ENCODE peak calls at places on chromosomes 6 and 20, in nine cellular contexts. K is progenitor cell of endocrine pancreas, W is nephron progenitor cell, H is lung, L is AG10803, V is ovary, O is heart left ventricle, Q is BE2C, G is breast epithelium. J is an unnamed sample.

GRCh38 chr20:32522775-32523612 is 62.1 kb downstream of the NOL4L start:
- DNase-seq in Q (peak; percentile 87), O (peak; percentile 32), L (peak; percentile 21), K (no peak), W (no peak), V (no peak), H (no peak), G (no peak), J (no peak)

GRCh38 chr6:22290045-22290444 is 6.8 kb downstream of the PRL start:
- DNase-seq in Q (no peak), L (no peak), O (no peak), W (no peak), G (no peak), H (no peak), K (no peak), V (no peak), J (no peak)

GRCh38 chr20:44200371-44200770 is 10.2 kb downstream of the OSER1 start:
- DNase-seq in G (no peak), H (no peak), L (no peak), Q (no peak), W (no peak), O (no peak), K (no peak), V (no peak), J (no peak)

GRCh38 chr6:147506704-147507114 is 1.8 kb upstream of the SAMD5 start:
- DNase-seq in K (peak; percentile 75), L (peak; percentile 29), H (peak; percentile 69), G (no peak), Q (peak; percentile 82), V (peak; percentile 83), W (peak; percentile 86), O (peak; percentile 73), J (peak; percentile 85)

GRCh38 chr6:5501837-5502236 is 240.5 kb downstream of the FARS2 start:
- DNase-seq in Q (no peak), K (peak; percentile 20), L (no peak), O (peak; percentile 40), G (no peak), V (no peak), H (no peak), W (no peak), J (no peak)

GRCh38 chr6:41734666-41735426 is 562 bp downstream of the TFEB start:
- DNase-seq in Q (peak; percentile 84), G (peak; percentile 75), O (peak; percentile 91), V (peak; percentile 81), H (peak; percentile 80), W (peak; percentile 72), K (no peak), L (peak; percentile 74), J (peak; percentile 66)

GRCh38 chr20:33685328-33686007 is 717 bp downstream of the E2F1 start:
- DNase-seq in K (peak; percentile 50), G (no peak), H (no peak), L (no peak), V (no peak), O (no peak), W (no peak), Q (peak; percentile 92), J (no peak)

GRCh38 chr20:32563311-32564272 is 21.5 kb downstream of the NOL4L start:
- DNase-seq in V (no peak), Q (no peak), W (no peak), G (no peak), K (no peak), L (no peak), H (no peak), O (no peak), J (no peak)

GRCh38 chr20:16574656-16575355 is 1.6 kb upstream of the KIF16B start:
- DNase-seq in K (peak; percentile 61), V (peak; percentile 81), G (peak; percentile 87), H (peak; percentile 87), W (peak; percentile 87), O (peak; percentile 93), L (peak; percentile 75), Q (peak; percentile 91), J (peak; percentile 67)

GRCh38 chr6:22598386-22598785 is 29.0 kb downstream of the HDGFL1 start:
- DNase-seq in O (no peak), K (no peak), Q (no peak), V (no peak), L (no peak), H (no peak), G (no peak), W (no peak), J (no peak)

GRCh38 chr6:137571854-137572253 is 77.7 kb upstream of the OLIG3 start:
- DNase-seq in K (no peak), Q (peak; percentile 42), O (no peak), G (no peak), V (no peak), W (peak; percentile 52), H (peak; percentile 38), L (peak; percentile 6), J (peak; percentile 63)

GRCh38 chr6:167795874-167796667 is 30.6 kb upstream of the AFDN start:
- DNase-seq in K (no peak), V (no peak), H (peak; percentile 48), W (no peak), G (peak; percentile 75), L (no peak), O (peak; percentile 81), Q (no peak), J (no peak)

GRCh38 chr6:31042801-31043200 is 32.5 kb downstream of the MUC22 start:
- DNase-seq in O (peak; percentile 48), V (no peak), G (peak; percentile 58), W (peak; percentile 37), Q (peak; percentile 28), H (peak; percentile 73), L (peak; percentile 60), K (peak; percentile 19), J (peak; percentile 52)

GRCh38 chr20:41085606-41086005 is 51.7 kb upstream of the PLCG1 start:
- DNase-seq in Q (no peak), H (no peak), W (no peak), O (no peak), K (no peak), V (no peak), G (no peak), L (no peak), J (no peak)

GRCh38 chr6:32087574-32088486 is 21.3 kb downstream of the TNXB start:
- DNase-seq in O (peak; percentile 88), H (peak; percentile 80), K (peak; percentile 70), V (peak; percentile 96), L (peak; percentile 27), Q (peak; percentile 79), G (peak; percentile 83), W (peak; percentile 84), J (peak; percentile 86)

GRCh38 chr6:32084780-32085179 is 24.4 kb downstream of the TNXB start:
- DNase-seq in Q (no peak), O (no peak), V (no peak), K (no peak), G (no peak), H (no peak), L (no peak), W (no peak), J (no peak)

GRCh38 chr6:32085759-32086458 is 23.2 kb downstream of the TNXB start:
- DNase-seq in W (no peak), L (no peak), O (peak; percentile 11), K (no peak), Q (no peak), V (no peak), H (no peak), G (no peak), J (no peak)

GRCh38 chr6:32088487-32089049 is 20.6 kb downstream of the TNXB start:
- DNase-seq in Q (no peak), G (no peak), L (no peak), K (no peak), O (peak; percentile 30), H (no peak), W (no peak), V (no peak), J (no peak)

GRCh38 chr6:32086661-32087573 is 22.2 kb downstream of the TNXB start:
- DNase-seq in G (no peak), V (peak; percentile 61), K (no peak), W (no peak), H (no peak), Q (no peak), L (peak; percentile 83), O (peak; percentile 42), J (no peak)
- TF ChIP-seq CTCF in G (no peak), V (no peak), K (no peak), W (no peak), H (no peak), Q (no peak), L (no peak), O (no peak), J (no peak)

GRCh38 chr6:35757461-35758123 is 18.8 kb upstream of the CLPSL2 start:
- DNase-seq in G (no peak), O (no peak), L (peak; percentile 11), K (no peak), Q (no peak), H (no peak), W (peak; percentile 25), V (no peak), J (peak; percentile 33)
- TF ChIP-seq CTCF in G (no peak), O (no peak), L (peak; percentile 42), K (peak; percentile 48), Q (peak; percentile 43), H (no peak), W (peak; percentile 32), V (no peak), J (no peak)

DNA sequence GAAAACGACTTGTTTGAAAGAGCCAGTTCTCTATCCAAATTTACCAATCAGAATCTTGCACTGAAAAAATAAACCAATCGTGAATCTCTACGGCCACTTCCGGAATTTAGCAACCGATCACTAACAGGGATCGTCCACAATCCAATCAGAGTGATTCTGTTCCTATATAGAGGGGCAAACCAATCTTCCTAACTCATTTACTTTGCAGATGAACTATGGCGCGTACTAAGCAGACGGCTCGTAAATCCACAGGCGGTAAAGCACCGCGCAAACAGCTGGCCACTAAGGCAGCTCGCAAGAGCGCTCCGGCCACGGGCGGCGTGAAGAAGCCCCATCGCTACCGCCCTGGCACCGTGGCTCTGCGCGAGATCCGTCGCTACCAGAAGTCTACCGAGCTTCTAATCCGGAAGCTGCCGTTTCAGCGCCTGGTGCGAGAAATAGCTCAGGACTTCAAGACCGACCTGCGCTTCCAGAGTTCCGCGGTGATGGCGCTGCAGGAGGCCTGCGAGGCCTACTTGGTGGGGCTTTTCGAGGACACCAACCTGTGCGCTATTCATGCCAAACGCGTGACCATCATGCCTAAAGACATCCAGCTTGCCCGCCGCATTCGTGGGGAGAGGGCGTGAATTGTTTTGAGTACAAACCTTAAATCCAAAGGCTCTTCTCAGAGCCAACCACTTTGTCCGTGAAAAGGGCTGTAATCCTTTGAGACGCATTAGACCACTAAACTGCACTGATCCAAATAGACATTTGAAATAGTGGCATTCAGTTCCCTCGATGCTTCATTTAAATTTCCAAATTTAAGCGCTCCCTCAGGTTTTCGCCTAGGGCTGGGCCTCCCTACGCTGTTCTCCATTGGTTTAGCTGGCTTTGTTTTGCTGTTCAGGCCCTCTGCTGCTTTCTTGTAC is 138.0 kb downstream of the HFE start:
- DNase-seq in O (no peak), H (no peak), K (no peak), G (no peak), Q (no peak), L (peak; percentile 88), W (peak; percentile 68), V (peak; percentile 58), J (no peak)
- TF ChIP-seq CTCF in O (no peak), H (no peak), K (peak; percentile 55), G (peak; percentile 15), Q (no peak), L (peak; percentile 2), W (peak; percentile 32), V (no peak), J (no peak)

DNA sequence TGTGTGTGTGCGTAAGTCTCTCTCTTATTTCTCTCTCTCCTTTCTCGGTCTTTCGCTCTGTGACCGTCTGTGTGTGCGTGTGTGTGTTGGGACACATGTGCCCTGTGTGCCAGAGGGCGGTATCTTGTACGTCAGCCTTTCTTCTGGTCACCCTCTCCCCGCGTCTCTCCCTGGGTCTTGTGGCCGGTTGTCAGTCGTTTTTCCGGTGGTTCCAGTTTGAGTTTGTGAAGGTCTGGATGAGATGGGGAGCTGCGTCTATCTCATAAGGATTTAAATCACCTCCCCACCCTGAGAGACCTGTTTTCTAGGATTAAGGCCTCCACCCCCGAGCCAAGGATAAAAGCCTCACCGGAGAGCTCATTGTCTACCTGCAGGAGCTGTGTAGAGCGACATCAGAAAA is 295.5 kb upstream of the ZNF337 start:
- DNase-seq in W (no peak), H (no peak), Q (no peak), V (no peak), O (no peak), K (no peak), G (no peak), L (no peak), J (no peak)
- TF ChIP-seq CTCF in W (no peak), H (no peak), Q (no peak), V (no peak), O (no peak), K (no peak), G (no peak), L (no peak), J (no peak)

J was measured in endothelial cell.